ENCODE peak calls at places on chromosome 7, in six cellular contexts. W, D, K, M, L and A are unnamed samples.

GRCh38 chr7:71389976-71390375 is 258.0 kb downstream of the GALNT17 start:
- DNase-seq in W (peak; percentile 5), D (no peak), K (no peak), M (no peak), L (no peak), A (peak; percentile 86)

GRCh38 chr7:135349746-135350145 is 116.1 kb downstream of the STRA8 start:
- DNase-seq in W (no peak), D (peak; percentile 67), K (no peak), M (no peak), L (no peak), A (no peak)

GRCh38 chr7:20798081-20798693 is 11.5 kb upstream of the SP8 start:
- DNase-seq in W (peak; percentile 77), D (no peak), K (peak; percentile 26), M (peak; percentile 77), L (no peak), A (peak; percentile 66)

GRCh38 chr7:121313793-121314676 is 14.8 kb upstream of the WNT16 start:
- DNase-seq in W (no peak), D (no peak), K (no peak), M (no peak), L (no peak), A (peak; percentile 37)

GRCh38 chr7:130844811-130845580 is 111.0 kb upstream of the KLF14 start:
- DNase-seq in W (no peak), D (peak; percentile 56), K (peak; percentile 42), M (no peak), L (no peak), A (no peak)

GRCh38 chr7:23254051-23254681 is 7.6 kb downstream of the GPNMB start:
- DNase-seq in W (no peak), D (no peak), K (no peak), M (no peak), L (no peak), A (no peak)

GRCh38 chr7:47333131-47333887 is 248.6 kb downstream of the TNS3 start:
- DNase-seq in W (no peak), D (no peak), K (no peak), M (no peak), L (no peak), A (no peak)

GRCh38 chr7:106284516-106285050 is at the start of gene NAMPT:
- DNase-seq in W (no peak), D (no peak), K (no peak), M (peak; percentile 69), L (no peak), A (no peak)

GRCh38 chr7:4613855-4614548 is 68.1 kb upstream of the FOXK1 start:
- DNase-seq in W (no peak), D (peak; percentile 75), K (peak; percentile 53), M (no peak), L (no peak), A (no peak)

GRCh38 chr7:98352621-98353020 is 48.3 kb downstream of the BAIAP2L1 start:
- DNase-seq in W (no peak), D (peak; percentile 90), K (peak; percentile 88), M (no peak), L (no peak), A (no peak)

GRCh38 chr7:23246540-23246939 is at the start of gene GPNMB:
- DNase-seq in W (no peak), D (peak; percentile 58), K (peak; percentile 70), M (no peak), L (no peak), A (peak; percentile 41)

GRCh38 chr7:51141451-51141971 is 175.1 kb downstream of the COBL start:
- DNase-seq in W (peak; percentile 26), D (peak; percentile 35), K (peak; percentile 43), M (no peak), L (no peak), A (peak; percentile 76)

GRCh38 chr7:1210979-1211608 is 21.6 kb upstream of the UNCX start:
- DNase-seq in W (no peak), D (no peak), K (no peak), M (no peak), L (no peak), A (no peak)

GRCh38 chr7:5274441-5274840 is 8.3 kb upstream of the SLC29A4 start:
- DNase-seq in W (no peak), D (no peak), K (no peak), M (no peak), L (no peak), A (no peak)

GRCh38 chr7:35349001-35349400 is 95.1 kb upstream of the TBX20 start:
- DNase-seq in W (no peak), D (no peak), K (no peak), M (no peak), L (no peak), A (no peak)

GRCh38 chr7:76064208-76064970 is 16.5 kb downstream of the MDH2 start:
- DNase-seq in W (no peak), D (no peak), K (no peak), M (no peak), L (no peak), A (no peak)

GRCh38 chr7:132708501-132708900 is 132.2 kb upstream of the PLXNA4 start:
- DNase-seq in W (no peak), D (no peak), K (no peak), M (no peak), L (no peak), A (no peak)

GRCh38 chr7:11557627-11558026 is 274.4 kb downstream of the THSD7A start:
- DNase-seq in W (peak; percentile 23), D (no peak), K (peak; percentile 61), M (peak; percentile 75), L (peak; percentile 7), A (peak; percentile 93)

GRCh38 chr7:936131-937054 is 18.1 kb downstream of the ADAP1 start:
- DNase-seq in W (no peak), D (peak; percentile 28), K (peak; percentile 36), M (no peak), L (no peak), A (peak; percentile 50)

GRCh38 chr7:127905491-127906330 is 125.5 kb downstream of the LRRC4 start:
- DNase-seq in W (no peak), D (peak; percentile 76), K (peak; percentile 61), M (no peak), L (no peak), A (peak; percentile 54)

DNA sequence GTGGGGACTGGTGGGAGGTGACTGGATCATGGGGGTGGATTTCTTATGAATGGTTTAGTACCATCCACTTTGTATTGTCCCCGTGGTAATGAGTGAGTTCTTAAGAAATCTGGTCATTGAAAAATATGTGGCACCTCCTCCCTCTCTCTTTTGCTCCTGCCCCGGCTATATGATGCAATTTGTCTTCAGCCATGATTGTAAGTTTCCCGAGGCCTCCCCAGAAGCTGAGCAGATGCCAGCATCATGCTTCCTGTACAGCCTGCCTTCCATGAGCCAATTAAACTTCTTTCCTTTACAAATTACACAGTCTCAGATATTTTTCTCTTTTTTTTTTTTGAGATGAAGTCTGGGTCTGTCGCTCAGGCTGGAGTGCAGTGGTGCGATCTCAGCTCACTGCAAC is 2.6 kb upstream of the KDM7A start:
- DNase-seq in W (no peak), D (no peak), K (no peak), M (no peak), L (no peak), A (no peak)
- H2BK15ac ChIP-seq in W (no peak overlapping the region), D (no peak overlapping the region), K (no peak overlapping the region), M (no peak overlapping the region), L (no peak overlapping the region), A (no peak overlapping the region)

DNA sequence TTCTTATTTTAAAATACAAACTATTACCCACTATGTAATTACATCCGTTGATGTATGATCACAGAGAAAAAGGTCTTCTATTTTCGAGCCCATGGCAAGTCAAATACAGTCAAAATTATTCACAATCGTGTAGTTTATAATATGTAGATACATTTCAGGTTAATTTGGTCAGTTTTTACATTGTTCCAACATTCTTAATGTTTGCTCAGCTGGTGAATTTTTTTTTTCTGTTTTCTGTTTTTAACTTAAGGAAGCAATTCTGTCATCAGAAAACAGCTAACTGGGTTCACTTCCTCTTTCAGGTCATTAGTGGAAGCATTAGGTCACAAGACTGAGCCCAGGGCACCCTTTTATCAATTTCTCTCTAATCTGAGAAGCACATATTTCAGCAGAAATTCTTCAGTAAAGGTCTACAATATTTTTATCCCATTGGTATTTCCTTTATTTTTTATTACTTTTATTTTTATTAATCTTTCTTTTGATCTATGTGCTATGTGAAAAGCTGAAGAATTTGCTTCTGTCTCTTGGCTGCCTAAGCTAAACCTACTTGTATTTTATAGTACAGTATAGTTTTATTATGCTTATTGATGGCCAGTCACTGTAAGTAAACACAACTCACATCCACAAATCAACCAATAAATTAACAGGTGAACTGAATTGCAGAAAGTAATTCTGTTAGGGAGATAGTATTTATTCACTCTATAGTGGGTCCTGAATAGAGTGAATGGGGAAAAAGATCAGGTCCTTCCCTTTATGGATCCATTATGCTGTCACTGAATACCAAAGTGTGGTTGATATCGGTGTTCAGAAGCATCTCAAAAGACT is 84.6 kb downstream of the ICA1 start:
- DNase-seq in W (no peak), D (no peak), K (no peak), M (no peak), L (no peak), A (no peak)
- H3K4me1 ChIP-seq in W (peaks cover 2% of the 10 kb centered on the region), D (no peaks in the 10 kb centered on the region), K (no peaks in the 10 kb centered on the region), M (peaks cover 5% of the 10 kb centered on the region), L (no peaks in the 10 kb centered on the region), A (peaks cover 2% of the 10 kb centered on the region)

GRCh38 chr7:103336781-103337180 is 7.8 kb downstream of the DNAJC2 start:
- DNase-seq in W (no peak), D (no peak), K (no peak), M (no peak), L (no peak), A (no peak)
- H2BK15ac ChIP-seq in W (no peak overlapping the region), D (no peak overlapping the region), K (no peak overlapping the region), M (no peak overlapping the region), L (no peak overlapping the region), A (no peak overlapping the region)

DNA sequence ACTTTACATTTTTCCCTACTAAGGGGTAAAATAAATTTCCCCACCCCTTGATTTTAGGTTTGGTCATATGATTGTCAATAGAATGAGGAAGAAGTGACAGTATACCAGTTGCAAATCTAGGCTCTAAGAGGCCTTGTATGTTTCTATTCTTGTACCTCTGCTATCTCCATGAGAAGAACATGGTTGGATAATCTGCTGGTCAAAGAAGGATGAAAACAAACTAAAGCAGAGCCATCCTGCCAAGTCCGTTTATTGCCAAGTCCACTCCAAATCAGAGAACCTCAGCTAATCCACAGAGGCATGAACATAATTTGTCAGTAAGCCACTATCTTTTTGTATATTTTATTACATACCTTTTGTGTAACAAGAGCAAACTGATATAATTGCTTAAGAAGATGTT is 98.0 kb downstream of the CRPPA start:
- DNase-seq in W (no peak), D (no peak), K (no peak), M (no peak), L (no peak), A (no peak)
- H3K4me1 ChIP-seq in W (no peaks in the 10 kb centered on the region), D (peaks cover 3% of the 10 kb centered on the region), K (no peaks in the 10 kb centered on the region), M (no peaks in the 10 kb centered on the region), L (no peaks in the 10 kb centered on the region), A (no peaks in the 10 kb centered on the region)

GRCh38 chr7:74056096-74056915 is 27.3 kb upstream of the LIMK1 start:
- DNase-seq in W (no peak), D (no peak), K (no peak), M (no peak), L (no peak), A (no peak)
- H2BK15ac ChIP-seq in W (no peak overlapping the region), D (no peak overlapping the region), K (no peak overlapping the region), M (peak overlapping the region; percentile 91), L (no peak overlapping the region), A (no peak overlapping the region)